ENCODE peak calls at places on chromosomes 5 and 9, in four cellular contexts. One of them, this sample, is unnamed.
A peak's percentile ranks its signal among the peaks of the same experiment; 100 is the strongest.

GRCh38 chr5:107104774-107105050 is 566.0 kb downstream of the EFNA5 start:
- DNase-seq in NCI-H524: peak; percentile 38
- DNase-seq in iPS-NIHi11: peak; percentile 26
- DNase-seq in activated gamma-delta T cell treated with anti-CD3 and anti-CD28 coated beads, Interleukin-2, amount 50 U/mL, for 16 hours: no peak
- DNase-seq in this sample: peak; percentile 3

GRCh38 chr9:23779220-23779619 is 46.8 kb downstream of the ELAVL2 start:
- DNase-seq in activated gamma-delta T cell treated with anti-CD3 and anti-CD28 coated beads, Interleukin-2, amount 50 U/mL, for 16 hours: no peak
- DNase-seq in NCI-H524: no peak
- DNase-seq in iPS-NIHi11: peak; percentile 13
- DNase-seq in this sample: no peak

GRCh38 chr5:176943816-176944215 is 44.7 kb upstream of the HK3 start:
- DNase-seq in iPS-NIHi11: peak; percentile 28
- DNase-seq in NCI-H524: no peak
- DNase-seq in activated gamma-delta T cell treated with anti-CD3 and anti-CD28 coated beads, Interleukin-2, amount 50 U/mL, for 16 hours: no peak
- DNase-seq in this sample: no peak

GRCh38 chr9:18056269-18056992 is 417.5 kb upstream of the ADAMTSL1 start:
- DNase-seq in NCI-H524: no peak
- DNase-seq in iPS-NIHi11: no peak
- DNase-seq in activated gamma-delta T cell treated with anti-CD3 and anti-CD28 coated beads, Interleukin-2, amount 50 U/mL, for 16 hours: no peak
- DNase-seq in this sample: no peak

GRCh38 chr5:3518057-3518456 is 77.6 kb upstream of the IRX1 start:
- DNase-seq in NCI-H524: no peak
- DNase-seq in iPS-NIHi11: no peak
- DNase-seq in activated gamma-delta T cell treated with anti-CD3 and anti-CD28 coated beads, Interleukin-2, amount 50 U/mL, for 16 hours: no peak
- DNase-seq in this sample: no peak

GRCh38 chr9:136901516-136902258 is 15.4 kb downstream of the TRAF2 start:
- DNase-seq in iPS-NIHi11: no peak
- DNase-seq in activated gamma-delta T cell treated with anti-CD3 and anti-CD28 coated beads, Interleukin-2, amount 50 U/mL, for 16 hours: peak; percentile 64
- DNase-seq in NCI-H524: no peak
- DNase-seq in this sample: peak; percentile 89

GRCh38 chr5:107539726-107540330 is 130.9 kb downstream of the EFNA5 start:
- DNase-seq in NCI-H524: peak; percentile 91
- DNase-seq in iPS-NIHi11: no peak
- DNase-seq in activated gamma-delta T cell treated with anti-CD3 and anti-CD28 coated beads, Interleukin-2, amount 50 U/mL, for 16 hours: no peak
- DNase-seq in this sample: no peak

GRCh38 chr9:32010322-32010721 is 374.1 kb upstream of the ACO1 start:
- DNase-seq in NCI-H524: no peak
- DNase-seq in iPS-NIHi11: no peak
- DNase-seq in activated gamma-delta T cell treated with anti-CD3 and anti-CD28 coated beads, Interleukin-2, amount 50 U/mL, for 16 hours: no peak
- DNase-seq in this sample: no peak

GRCh38 chr5:157312492-157312891 is 46.6 kb downstream of the CYFIP2 start:
- DNase-seq in NCI-H524: peak; percentile 57
- DNase-seq in iPS-NIHi11: peak; percentile 77
- DNase-seq in activated gamma-delta T cell treated with anti-CD3 and anti-CD28 coated beads, Interleukin-2, amount 50 U/mL, for 16 hours: peak; percentile 42
- DNase-seq in this sample: peak; percentile 84

GRCh38 chr5:82918311-82919031 is 158.7 kb downstream of the TMEM167A start:
- DNase-seq in NCI-H524: no peak
- DNase-seq in iPS-NIHi11: no peak
- DNase-seq in activated gamma-delta T cell treated with anti-CD3 and anti-CD28 coated beads, Interleukin-2, amount 50 U/mL, for 16 hours: no peak
- DNase-seq in this sample: no peak

GRCh38 chr5:131107128-131107527 is 57.9 kb downstream of the HINT1 start:
- DNase-seq in activated gamma-delta T cell treated with anti-CD3 and anti-CD28 coated beads, Interleukin-2, amount 50 U/mL, for 16 hours: no peak
- DNase-seq in iPS-NIHi11: no peak
- DNase-seq in NCI-H524: no peak
- DNase-seq in this sample: no peak

GRCh38 chr9:93304574-93305496 is 120.9 kb downstream of the WNK2 start:
- DNase-seq in iPS-NIHi11: peak; percentile 86
- DNase-seq in NCI-H524: peak; percentile 66
- DNase-seq in activated gamma-delta T cell treated with anti-CD3 and anti-CD28 coated beads, Interleukin-2, amount 50 U/mL, for 16 hours: no peak
- DNase-seq in this sample: peak; percentile 50

GRCh38 chr9:5688109-5688508 is 59.2 kb downstream of the RIC1 start:
- DNase-seq in NCI-H524: no peak
- DNase-seq in activated gamma-delta T cell treated with anti-CD3 and anti-CD28 coated beads, Interleukin-2, amount 50 U/mL, for 16 hours: no peak
- DNase-seq in iPS-NIHi11: no peak
- DNase-seq in this sample: no peak

GRCh38 chr5:133088064-133088463 is 36.3 kb downstream of the HSPA4 start:
- DNase-seq in iPS-NIHi11: no peak
- DNase-seq in NCI-H524: no peak
- DNase-seq in activated gamma-delta T cell treated with anti-CD3 and anti-CD28 coated beads, Interleukin-2, amount 50 U/mL, for 16 hours: no peak
- DNase-seq in this sample: no peak

GRCh38 chr9:111039203-111039907 is 1.1 kb upstream of the LPAR1 start:
- DNase-seq in activated gamma-delta T cell treated with anti-CD3 and anti-CD28 coated beads, Interleukin-2, amount 50 U/mL, for 16 hours: no peak
- DNase-seq in NCI-H524: no peak
- DNase-seq in iPS-NIHi11: no peak
- DNase-seq in this sample: no peak

GRCh38 chr5:178581621-178582020 is 8.6 kb downstream of the COL23A1 start:
- DNase-seq in NCI-H524: no peak
- DNase-seq in iPS-NIHi11: no peak
- DNase-seq in activated gamma-delta T cell treated with anti-CD3 and anti-CD28 coated beads, Interleukin-2, amount 50 U/mL, for 16 hours: no peak
- DNase-seq in this sample: no peak

GRCh38 chr9:138082918-138083636 is 205.5 kb downstream of the CACNA1B start:
- DNase-seq in iPS-NIHi11: no peak
- DNase-seq in NCI-H524: no peak
- DNase-seq in activated gamma-delta T cell treated with anti-CD3 and anti-CD28 coated beads, Interleukin-2, amount 50 U/mL, for 16 hours: no peak
- DNase-seq in this sample: no peak

GRCh38 chr5:140632366-140633080 is 452 bp downstream of the CD14 start:
- DNase-seq in iPS-NIHi11: peak; percentile 10
- DNase-seq in NCI-H524: peak; percentile 60
- DNase-seq in activated gamma-delta T cell treated with anti-CD3 and anti-CD28 coated beads, Interleukin-2, amount 50 U/mL, for 16 hours: peak; percentile 21
- DNase-seq in this sample: peak; percentile 60

GRCh38 chr9:13513710-13514444 is 234.4 kb upstream of the MPDZ start:
- DNase-seq in NCI-H524: no peak
- DNase-seq in activated gamma-delta T cell treated with anti-CD3 and anti-CD28 coated beads, Interleukin-2, amount 50 U/mL, for 16 hours: no peak
- DNase-seq in iPS-NIHi11: no peak
- DNase-seq in this sample: no peak

GRCh38 chr5:138789771-138790242 is 36.6 kb downstream of the CTNNA1 start:
- DNase-seq in iPS-NIHi11: peak; percentile 61
- DNase-seq in activated gamma-delta T cell treated with anti-CD3 and anti-CD28 coated beads, Interleukin-2, amount 50 U/mL, for 16 hours: no peak
- DNase-seq in NCI-H524: peak; percentile 80
- DNase-seq in this sample: peak; percentile 64

GRCh38 chr9:708556-709432 is 132.7 kb upstream of the DMRT1 start:
- DNase-seq in activated gamma-delta T cell treated with anti-CD3 and anti-CD28 coated beads, Interleukin-2, amount 50 U/mL, for 16 hours: no peak
- DNase-seq in iPS-NIHi11: no peak
- DNase-seq in NCI-H524: no peak
- DNase-seq in this sample: no peak

GRCh38 chr5:179837076-179838011 is 16.6 kb downstream of the SQSTM1 start:
- DNase-seq in activated gamma-delta T cell treated with anti-CD3 and anti-CD28 coated beads, Interleukin-2, amount 50 U/mL, for 16 hours: no peak
- DNase-seq in iPS-NIHi11: no peak
- DNase-seq in NCI-H524: no peak
- DNase-seq in this sample: no peak

This sample was measured in GM10248.